ENCODE peak calls at places on chromosomes 11 and 22, in four cellular contexts. G, C, M and T are unnamed samples.

GRCh38 chr22:45895436-45896152 is 81.4 kb downstream of the WNT7B start:
- DNase-seq in C (no peak), G (no peak), M (no peak), T (no peak)

GRCh38 chr11:124415356-124415923 is 9.2 kb downstream of the OR8B4 start:
- DNase-seq in G (peak; percentile 74), C (peak; percentile 20), M (peak; percentile 69), T (peak; percentile 61)

GRCh38 chr11:125979521-125979920 is 33.7 kb downstream of the VSIG10L2 start:
- DNase-seq in C (no peak), G (no peak), M (no peak), T (no peak)

GRCh38 chr11:58525037-58525614 is 17.2 kb upstream of the OR5B21 start:
- DNase-seq in M (no peak), G (peak; percentile 4), C (no peak), T (no peak)

GRCh38 chr11:70755410-70756158 is 357.3 kb downstream of the CTTN start:
- DNase-seq in M (peak; percentile 46), C (peak; percentile 77), G (peak; percentile 56), T (peak; percentile 86)

GRCh38 chr11:69854719-69855118 is 35.5 kb upstream of the FGF3 start:
- DNase-seq in C (no peak), M (peak; percentile 50), G (peak; percentile 8), T (no peak)

GRCh38 chr11:59753650-59754493 is 1.3 kb upstream of the STX3 start:
- DNase-seq in M (peak; percentile 63), G (peak; percentile 74), C (peak; percentile 80), T (peak; percentile 93)

GRCh38 chr11:127023991-127024390 is 23.4 kb upstream of the KIRREL3 start:
- DNase-seq in M (no peak), G (no peak), C (no peak), T (no peak)

GRCh38 chr11:121024989-121025388 is 1.1 kb downstream of the TBCEL start:
- DNase-seq in G (peak; percentile 31), C (no peak), M (peak; percentile 9), T (peak; percentile 30)

GRCh38 chr22:43363580-43364435 is 20.6 kb upstream of the SCUBE1 start:
- DNase-seq in M (no peak), G (no peak), C (peak; percentile 87), T (no peak)

GRCh38 chr11:12008790-12009616 is 577 bp upstream of the DKK3 start:
- DNase-seq in G (peak; percentile 45), M (peak; percentile 46), C (peak; percentile 63), T (peak; percentile 77)

GRCh38 chr11:592501-592900 is 16.2 kb downstream of the PHRF1 start:
- DNase-seq in C (no peak), M (no peak), G (no peak), T (no peak)

GRCh38 chr22:38824587-38824986 is 19.2 kb downstream of the NPTXR start:
- DNase-seq in C (peak; percentile 87), G (peak; percentile 75), M (peak; percentile 75), T (peak; percentile 92)

GRCh38 chr11:30786392-30787120 is 200.4 kb upstream of the MPPED2 start:
- DNase-seq in C (no peak), G (peak; percentile 67), M (peak; percentile 37), T (no peak)

GRCh38 chr22:25564979-25565677 is 653 bp downstream of the GRK3 start:
- DNase-seq in C (no peak), M (no peak), G (no peak), T (peak; percentile 27)

GRCh38 chr22:37485714-37486223 is 415 bp downstream of the MFNG start:
- DNase-seq in M (no peak), G (no peak), C (no peak), T (no peak)

DNA sequence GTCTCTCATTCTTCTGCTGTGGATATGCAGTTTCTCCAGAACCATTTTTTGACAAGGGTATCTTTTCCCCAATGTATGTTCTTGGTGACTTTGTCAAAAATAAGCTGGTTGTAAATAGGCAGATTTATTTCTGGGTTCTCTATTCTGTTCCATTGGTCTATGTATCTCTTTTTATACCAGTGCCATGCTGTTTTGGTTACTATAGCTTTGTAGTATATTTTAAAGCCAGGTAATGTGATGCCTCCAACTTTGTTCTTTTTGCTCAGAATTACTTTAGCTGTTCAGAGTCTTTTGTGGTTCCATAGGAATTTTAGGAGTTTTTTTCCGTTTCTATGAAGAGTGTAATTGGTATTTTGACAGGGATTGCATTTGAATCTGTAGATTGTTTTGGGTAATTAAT is 12.4 kb downstream of the HORMAD2 start:
- DNase-seq in C (no peak), G (no peak), M (no peak), T (no peak)
- H3K4me2 ChIP-seq in C (no peak overlapping the region), G (no peak overlapping the region), M (no peak overlapping the region), T (no peak overlapping the region)

DNA sequence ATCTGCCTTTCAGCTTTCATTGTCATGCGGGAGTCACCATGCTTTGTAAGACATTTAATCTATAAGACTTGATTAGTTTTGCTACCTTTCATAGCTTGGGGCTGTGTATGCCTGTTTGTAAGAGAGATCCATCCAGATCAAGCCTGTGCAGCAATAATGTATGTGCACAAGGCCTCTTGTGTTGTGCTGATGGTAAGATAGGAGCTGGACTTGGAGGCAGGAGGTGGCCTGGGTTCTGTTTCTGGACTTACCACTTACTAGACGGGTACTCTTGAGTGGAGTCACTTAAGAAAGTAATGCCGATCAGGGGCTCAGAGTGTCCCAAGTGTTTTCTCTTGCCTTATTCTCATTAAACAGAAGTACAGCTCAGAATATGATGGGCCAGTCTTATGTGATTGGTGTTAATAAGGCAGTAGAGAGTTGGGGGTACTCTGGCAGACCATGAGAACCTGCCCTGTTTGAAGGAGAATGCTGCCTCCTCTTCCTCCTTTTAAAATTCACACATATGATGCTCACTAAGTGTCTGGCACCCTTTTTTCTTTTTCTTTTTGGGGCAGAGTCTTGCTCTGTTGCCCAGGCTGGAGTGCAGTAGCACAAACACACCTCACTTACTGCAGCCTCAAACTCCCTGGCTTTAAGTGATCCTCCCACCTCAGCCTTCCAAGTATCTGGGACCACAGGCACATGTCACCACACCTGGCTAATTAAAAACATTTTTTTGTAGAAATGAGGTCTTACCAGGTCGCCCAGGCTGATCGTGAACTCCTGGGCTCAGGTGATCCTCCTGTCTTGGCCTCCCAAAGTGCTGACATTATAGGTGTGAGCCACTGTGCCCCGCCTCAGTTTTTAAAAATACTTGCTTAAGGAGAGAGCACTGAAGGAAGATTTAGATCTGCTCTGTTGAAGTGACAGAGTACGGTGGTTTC is 31.0 kb downstream of the PTPRJ start:
- DNase-seq in C (no peak), G (no peak), M (no peak), T (no peak)
- H3K4me2 ChIP-seq in C (no peak overlapping the region), G (no peak overlapping the region), M (no peak overlapping the region), T (no peak overlapping the region)

GRCh38 chr22:41315586-41315985 is 14.3 kb downstream of the ZC3H7B start:
- DNase-seq in C (no peak), M (no peak), G (no peak), T (no peak)
- H3K4me2 ChIP-seq in C (no peak overlapping the region), M (no peak overlapping the region), G (no peak overlapping the region), T (no peak overlapping the region)

DNA sequence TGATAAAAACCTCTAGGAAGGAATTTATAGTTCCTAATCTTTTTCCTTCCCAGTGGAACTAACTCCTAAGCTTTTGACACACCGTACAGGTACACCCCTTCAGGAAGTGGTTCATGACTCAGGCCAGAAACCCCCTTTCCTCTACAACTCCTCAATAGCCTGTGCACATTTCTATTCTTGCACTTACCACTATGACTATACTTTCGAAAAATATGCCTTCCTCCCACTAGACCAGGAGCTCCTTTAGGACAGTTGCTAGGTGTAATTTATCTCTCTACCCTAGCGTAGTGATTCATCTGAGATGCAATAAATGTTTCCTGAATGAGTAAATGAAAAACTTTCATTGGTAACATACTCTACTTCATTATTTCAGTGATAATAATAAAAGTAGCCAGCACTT is 14.5 kb downstream of the MAP6 start:
- DNase-seq in G (no peak), C (no peak), M (peak; percentile 84), T (no peak)
- H3K4me2 ChIP-seq in G (no peak overlapping the region), C (no peak overlapping the region), M (peak overlapping the region; percentile 56), T (no peak overlapping the region)

GRCh38 chr11:122162095-122162494 is 46.1 kb upstream of the BLID start:
- DNase-seq in G (peak; percentile 79), M (no peak), C (no peak), T (no peak)
- H3K4me2 ChIP-seq in G (no peak overlapping the region), M (peak overlapping the region; percentile 34), C (no peak overlapping the region), T (no peak overlapping the region)

DNA sequence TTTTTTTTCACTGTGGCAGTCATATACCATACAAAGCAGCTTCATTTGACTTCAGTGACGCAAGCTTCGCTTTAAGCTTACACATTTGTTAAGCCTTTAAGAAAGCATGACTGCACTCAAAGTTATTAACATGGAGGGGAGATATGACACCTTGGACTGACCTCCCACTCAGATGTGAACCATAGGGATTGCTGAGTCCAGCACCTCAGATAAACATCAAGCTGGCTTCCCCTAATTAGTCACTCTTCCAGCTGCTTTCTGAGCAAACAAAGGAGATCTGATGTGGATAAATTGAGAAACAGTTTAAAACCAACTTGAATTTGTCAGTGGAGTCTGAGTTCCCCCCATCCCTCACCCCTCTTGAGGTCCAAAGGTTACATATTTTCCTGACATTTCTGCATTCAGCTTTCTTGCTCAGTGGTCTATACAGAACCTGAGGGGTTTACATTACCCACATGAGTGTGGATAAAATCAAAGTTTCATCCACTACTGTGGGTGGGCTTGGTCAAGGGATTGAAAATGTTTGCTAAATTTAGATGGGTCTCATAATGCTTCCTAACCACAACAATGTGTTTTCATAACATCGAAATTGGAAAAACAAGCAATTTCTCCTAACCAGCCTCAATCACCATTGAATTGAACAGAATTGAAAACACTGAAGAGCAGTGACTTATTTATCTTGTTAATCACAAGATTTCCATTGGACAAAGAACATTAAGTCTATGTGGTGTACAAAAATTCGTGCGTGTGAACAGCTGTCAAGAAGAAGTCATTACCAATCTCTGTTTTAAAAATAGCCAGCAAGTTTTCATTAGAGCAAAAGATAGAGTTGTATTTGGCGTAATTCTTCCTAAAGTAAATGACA is 292.3 kb downstream of the METTL15 start:
- DNase-seq in G (peak; percentile 61), M (peak; percentile 87), C (no peak), T (no peak)
- H3K4me2 ChIP-seq in G (no peak overlapping the region), M (peak overlapping the region; percentile 20), C (no peak overlapping the region), T (no peak overlapping the region)

GRCh38 chr22:35253946-35254345 is 3.3 kb upstream of the HMGXB4 start:
- DNase-seq in M (no peak), C (no peak), G (no peak), T (no peak)
- H3K4me2 ChIP-seq in M (no peak overlapping the region), C (no peak overlapping the region), G (no peak overlapping the region), T (no peak overlapping the region)

GRCh38 chr22:24289138-24289537 is 18.5 kb downstream of the SPECC1L start:
- DNase-seq in M (peak; percentile 84), C (no peak), G (peak; percentile 91), T (no peak)

GRCh38 chr22:24285245-24285644 is 14.6 kb downstream of the SPECC1L start:
- DNase-seq in G (peak; percentile 42), C (no peak), M (peak; percentile 28), T (no peak)

GRCh38 chr22:24291538-24292201 is 21.0 kb downstream of the SPECC1L start:
- DNase-seq in G (no peak), M (no peak), C (no peak), T (no peak)

GRCh38 chr22:24290459-24290858 is 19.8 kb downstream of the SPECC1L start:
- DNase-seq in M (peak; percentile 45), C (no peak), G (peak; percentile 26), T (no peak)

DNA sequence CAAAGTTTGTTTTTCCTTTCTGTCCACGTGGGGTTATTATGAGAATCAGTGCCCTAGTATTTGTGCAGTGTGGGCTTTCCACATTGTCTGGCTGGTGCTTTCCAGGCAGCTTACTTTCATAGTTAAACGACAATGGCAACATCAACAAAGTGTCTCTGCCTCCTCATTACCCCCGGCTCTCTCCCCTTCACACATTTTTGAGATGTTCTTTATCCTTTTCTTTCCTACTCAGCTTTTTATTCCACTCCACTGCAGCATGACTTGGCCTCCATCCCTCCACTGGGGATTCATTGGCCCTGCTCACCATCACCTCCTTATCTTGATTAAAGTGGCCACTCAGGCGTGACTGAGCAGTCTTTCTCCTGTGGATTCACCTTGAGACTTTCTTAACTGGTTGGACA is 19.1 kb downstream of the SPECC1L start:
- DNase-seq in M (no peak), G (no peak), C (peak; percentile 37), T (no peak)
- H3K4me2 ChIP-seq in M (peak overlapping the region; percentile 77), G (peak overlapping the region; percentile 73), C (peak overlapping the region; percentile 28), T (peak overlapping the region; percentile 15)